ENCODE peak calls at places on chromosome 19, in six cellular contexts. One of them, this sample, is unnamed.
A peak's percentile ranks its signal among the peaks of the same experiment; 100 is the strongest.

GRCh38 chr19:18785179-18786124 is 5.7 kb downstream of the COMP start:
- DNase-seq in omental fat pad: peak; percentile 48
- DNase-seq in activated naive CD8-positive, alpha-beta T cell treated with anti-CD3 and anti-CD28 coated beads, Interleukin-2, amount 50 U/mL, for 24 hours: peak; percentile 83
- DNase-seq in MCF 10A: peak; percentile 77
- DNase-seq in CD4-positive, CD25-positive, alpha-beta regulatory T cell: peak; percentile 59
- DNase-seq in T-helper 17 cell: peak; percentile 63
- DNase-seq in this sample: peak; percentile 88

GRCh38 chr19:30224689-30225606 is 147.2 kb upstream of the ZNF536 start:
- DNase-seq in omental fat pad: no peak
- DNase-seq in activated naive CD8-positive, alpha-beta T cell treated with anti-CD3 and anti-CD28 coated beads, Interleukin-2, amount 50 U/mL, for 24 hours: peak; percentile 10
- DNase-seq in MCF 10A: no peak
- DNase-seq in CD4-positive, CD25-positive, alpha-beta regulatory T cell: no peak
- DNase-seq in T-helper 17 cell: no peak
- DNase-seq in this sample: no peak

GRCh38 chr19:45070861-45071544 is 5.3 kb downstream of the ZNF296 start:
- DNase-seq in omental fat pad: no peak
- DNase-seq in activated naive CD8-positive, alpha-beta T cell treated with anti-CD3 and anti-CD28 coated beads, Interleukin-2, amount 50 U/mL, for 24 hours: no peak
- DNase-seq in MCF 10A: no peak
- DNase-seq in CD4-positive, CD25-positive, alpha-beta regulatory T cell: no peak
- DNase-seq in T-helper 17 cell: no peak
- DNase-seq in this sample: no peak

GRCh38 chr19:491146-491741 is 5.0 kb upstream of the MADCAM1 start:
- DNase-seq in omental fat pad: no peak
- DNase-seq in activated naive CD8-positive, alpha-beta T cell treated with anti-CD3 and anti-CD28 coated beads, Interleukin-2, amount 50 U/mL, for 24 hours: no peak
- DNase-seq in MCF 10A: no peak
- DNase-seq in CD4-positive, CD25-positive, alpha-beta regulatory T cell: peak; percentile 11
- DNase-seq in T-helper 17 cell: no peak
- DNase-seq in this sample: no peak

GRCh38 chr19:17997969-17998826 is 9.8 kb upstream of the ARRDC2 start:
- DNase-seq in omental fat pad: no peak
- DNase-seq in activated naive CD8-positive, alpha-beta T cell treated with anti-CD3 and anti-CD28 coated beads, Interleukin-2, amount 50 U/mL, for 24 hours: no peak
- DNase-seq in MCF 10A: peak; percentile 44
- DNase-seq in CD4-positive, CD25-positive, alpha-beta regulatory T cell: no peak
- DNase-seq in T-helper 17 cell: no peak
- DNase-seq in this sample: peak; percentile 58

GRCh38 chr19:6061420-6062130 is 48.7 kb downstream of the RFX2 start:
- DNase-seq in omental fat pad: peak; percentile 23
- DNase-seq in activated naive CD8-positive, alpha-beta T cell treated with anti-CD3 and anti-CD28 coated beads, Interleukin-2, amount 50 U/mL, for 24 hours: no peak
- DNase-seq in MCF 10A: peak; percentile 49
- DNase-seq in CD4-positive, CD25-positive, alpha-beta regulatory T cell: no peak
- DNase-seq in T-helper 17 cell: no peak
- DNase-seq in this sample: peak; percentile 62

GRCh38 chr19:12946092-12946845 is 607 bp downstream of the RAD23A start:
- DNase-seq in omental fat pad: no peak
- DNase-seq in activated naive CD8-positive, alpha-beta T cell treated with anti-CD3 and anti-CD28 coated beads, Interleukin-2, amount 50 U/mL, for 24 hours: peak; percentile 63
- DNase-seq in MCF 10A: peak; percentile 80
- DNase-seq in CD4-positive, CD25-positive, alpha-beta regulatory T cell: peak; percentile 39
- DNase-seq in T-helper 17 cell: peak; percentile 39
- DNase-seq in this sample: peak; percentile 74

GRCh38 chr19:33933931-33934330 is 137.3 kb downstream of the KCTD15 start:
- DNase-seq in omental fat pad: no peak
- DNase-seq in activated naive CD8-positive, alpha-beta T cell treated with anti-CD3 and anti-CD28 coated beads, Interleukin-2, amount 50 U/mL, for 24 hours: no peak
- DNase-seq in MCF 10A: no peak
- DNase-seq in CD4-positive, CD25-positive, alpha-beta regulatory T cell: no peak
- DNase-seq in T-helper 17 cell: no peak
- DNase-seq in this sample: no peak

GRCh38 chr19:38389957-38390924 is 1.7 kb downstream of the SPRED3 start:
- DNase-seq in omental fat pad: no peak
- DNase-seq in activated naive CD8-positive, alpha-beta T cell treated with anti-CD3 and anti-CD28 coated beads, Interleukin-2, amount 50 U/mL, for 24 hours: no peak
- DNase-seq in MCF 10A: no peak
- DNase-seq in CD4-positive, CD25-positive, alpha-beta regulatory T cell: no peak
- DNase-seq in T-helper 17 cell: no peak
- DNase-seq in this sample: no peak

GRCh38 chr19:23946569-23946968 is 31.9 kb downstream of the ZNF726 start:
- DNase-seq in omental fat pad: no peak
- DNase-seq in activated naive CD8-positive, alpha-beta T cell treated with anti-CD3 and anti-CD28 coated beads, Interleukin-2, amount 50 U/mL, for 24 hours: no peak
- DNase-seq in MCF 10A: no peak
- DNase-seq in CD4-positive, CD25-positive, alpha-beta regulatory T cell: no peak
- DNase-seq in T-helper 17 cell: no peak
- DNase-seq in this sample: no peak

GRCh38 chr19:35722461-35722860 is 4.7 kb downstream of the KMT2B start:
- DNase-seq in omental fat pad: no peak
- DNase-seq in activated naive CD8-positive, alpha-beta T cell treated with anti-CD3 and anti-CD28 coated beads, Interleukin-2, amount 50 U/mL, for 24 hours: no peak
- DNase-seq in MCF 10A: no peak
- DNase-seq in CD4-positive, CD25-positive, alpha-beta regulatory T cell: no peak
- DNase-seq in T-helper 17 cell: no peak
- DNase-seq in this sample: no peak

GRCh38 chr19:18233224-18233825 is 7.1 kb upstream of the PDE4C start:
- DNase-seq in omental fat pad: no peak
- DNase-seq in activated naive CD8-positive, alpha-beta T cell treated with anti-CD3 and anti-CD28 coated beads, Interleukin-2, amount 50 U/mL, for 24 hours: peak; percentile 62
- DNase-seq in MCF 10A: peak; percentile 38
- DNase-seq in CD4-positive, CD25-positive, alpha-beta regulatory T cell: no peak
- DNase-seq in T-helper 17 cell: peak; percentile 34
- DNase-seq in this sample: peak; percentile 38

GRCh38 chr19:12139309-12139708 is 841 bp downstream of the ZNF20 start:
- DNase-seq in omental fat pad: no peak
- DNase-seq in activated naive CD8-positive, alpha-beta T cell treated with anti-CD3 and anti-CD28 coated beads, Interleukin-2, amount 50 U/mL, for 24 hours: no peak
- DNase-seq in MCF 10A: no peak
- DNase-seq in CD4-positive, CD25-positive, alpha-beta regulatory T cell: no peak
- DNase-seq in T-helper 17 cell: no peak
- DNase-seq in this sample: no peak

GRCh38 chr19:52566121-52566520 is 4.0 kb upstream of the ZNF701 start:
- DNase-seq in omental fat pad: no peak
- DNase-seq in activated naive CD8-positive, alpha-beta T cell treated with anti-CD3 and anti-CD28 coated beads, Interleukin-2, amount 50 U/mL, for 24 hours: no peak
- DNase-seq in MCF 10A: no peak
- DNase-seq in CD4-positive, CD25-positive, alpha-beta regulatory T cell: no peak
- DNase-seq in T-helper 17 cell: no peak
- DNase-seq in this sample: no peak

GRCh38 chr19:55391702-55392615 is 6.2 kb downstream of the RPL28 start:
- DNase-seq in omental fat pad: no peak
- DNase-seq in activated naive CD8-positive, alpha-beta T cell treated with anti-CD3 and anti-CD28 coated beads, Interleukin-2, amount 50 U/mL, for 24 hours: no peak
- DNase-seq in MCF 10A: peak; percentile 74
- DNase-seq in CD4-positive, CD25-positive, alpha-beta regulatory T cell: no peak
- DNase-seq in T-helper 17 cell: no peak
- DNase-seq in this sample: no peak

GRCh38 chr19:18637644-18638630 is 1.1 kb downstream of the KLHL26 start:
- DNase-seq in omental fat pad: no peak
- DNase-seq in activated naive CD8-positive, alpha-beta T cell treated with anti-CD3 and anti-CD28 coated beads, Interleukin-2, amount 50 U/mL, for 24 hours: no peak
- DNase-seq in MCF 10A: peak; percentile 37
- DNase-seq in CD4-positive, CD25-positive, alpha-beta regulatory T cell: no peak
- DNase-seq in T-helper 17 cell: no peak
- DNase-seq in this sample: peak; percentile 61

This sample was measured in transverse colon.